ENCODE peak calls at places on chromosomes 13 and 19, in nine cellular contexts. T, Y, N, O, R, Q, A, E and I are unnamed samples.

GRCh38 chr19:1690570-1691307 is 38.3 kb upstream of the TCF3 start:
- DNase-seq in E (peak; percentile 39), Q (peak; percentile 59), N (no peak), A (no peak), Y (no peak), T (no peak), O (no peak), R (no peak), I (no peak)

GRCh38 chr13:40619479-40619814 is 47.0 kb downstream of the FOXO1 start:
- DNase-seq in E (no peak), T (peak; percentile 26), A (no peak), R (no peak), N (no peak), Q (no peak), Y (no peak), O (no peak), I (no peak)

GRCh38 chr19:39319892-39320168 is 833 bp downstream of the LRFN1 start:
- DNase-seq in O (no peak), T (no peak), Y (no peak), Q (no peak), R (no peak), A (no peak), E (no peak), N (no peak), I (no peak)

GRCh38 chr13:114151565-114152284 is 19.3 kb upstream of the RASA3 start:
- DNase-seq in Q (peak; percentile 82), O (no peak), N (no peak), E (no peak), R (no peak), A (no peak), Y (no peak), T (peak; percentile 50), I (no peak)

GRCh38 chr13:23868521-23868920 is 20.7 kb downstream of the MIPEP start:
- DNase-seq in E (peak; percentile 31), N (no peak), R (no peak), T (peak; percentile 92), A (no peak), Q (no peak), O (peak; percentile 53), Y (no peak), I (peak; percentile 57)

GRCh38 chr13:25783480-25784081 is 268.2 kb downstream of the SHISA2 start:
- DNase-seq in A (no peak), N (no peak), Q (no peak), E (no peak), R (no peak), Y (no peak), O (no peak), T (no peak), I (no peak)

GRCh38 chr19:14440049-14440448 is 6.9 kb downstream of the PKN1 start:
- DNase-seq in Y (no peak), Q (peak; percentile 72), A (peak; percentile 75), N (peak; percentile 31), E (peak; percentile 59), T (no peak), R (no peak), O (no peak), I (no peak)

GRCh38 chr13:68927387-68928026 is 1180.1 kb upstream of the ATXN8OS start:
- DNase-seq in O (no peak), A (no peak), Y (no peak), Q (no peak), E (peak; percentile 10), N (no peak), R (no peak), T (peak; percentile 0), I (no peak)

GRCh38 chr19:45739498-45740439 is 6.5 kb downstream of the MEIOSIN start:
- DNase-seq in R (no peak), O (no peak), E (no peak), Y (no peak), Q (no peak), N (no peak), A (no peak), T (no peak), I (no peak)

GRCh38 chr19:14639536-14640277 is 34.9 kb downstream of the ADGRE3 start:
- DNase-seq in Y (no peak), Q (no peak), O (no peak), T (no peak), A (no peak), E (no peak), R (no peak), N (no peak), I (no peak)

GRCh38 chr19:932647-933552 is 7.1 kb downstream of the ARID3A start:
- DNase-seq in E (no peak), T (peak; percentile 94), A (peak; percentile 79), N (peak; percentile 80), Y (no peak), Q (peak; percentile 71), O (peak; percentile 85), R (no peak), I (peak; percentile 70)

GRCh38 chr19:6108721-6109633 is 1.3 kb downstream of the RFX2 start:
- DNase-seq in Y (peak; percentile 53), E (peak; percentile 67), A (peak; percentile 74), R (no peak), N (peak; percentile 82), T (peak; percentile 69), O (no peak), Q (peak; percentile 32), I (no peak)

GRCh38 chr13:73303858-73304257 is 245.1 kb downstream of the KLF5 start:
- DNase-seq in N (no peak), O (no peak), R (no peak), A (no peak), Y (no peak), T (no peak), Q (no peak), E (no peak), I (peak; percentile 11)

GRCh38 chr19:579111-579841 is 6.9 kb downstream of the BSG start:
- DNase-seq in A (no peak), Q (no peak), T (no peak), O (no peak), Y (no peak), N (no peak), R (no peak), E (no peak), I (no peak)

GRCh38 chr19:19320362-19321142 is at the start of the genes MAU2 and SUGP1:
- DNase-seq in Q (peak; percentile 90), N (peak; percentile 87), A (peak; percentile 88), R (peak; percentile 85), O (peak; percentile 74), T (peak; percentile 92), Y (peak; percentile 63), E (peak; percentile 90), I (peak; percentile 84)

GRCh38 chr19:19321143-19321577 is 531 bp downstream of the MAU2 start:
- DNase-seq in T (peak; percentile 13), Y (no peak), R (peak; percentile 27), Q (no peak), E (no peak), N (no peak), O (no peak), A (no peak), I (no peak)

GRCh38 chr19:19316082-19316481 is 4.2 kb downstream of the SUGP1 start:
- DNase-seq in Q (no peak), Y (no peak), A (no peak), R (no peak), T (no peak), E (no peak), O (no peak), N (no peak), I (no peak)

GRCh38 chr19:19324059-19324755 is 3.6 kb downstream of the MAU2 start:
- DNase-seq in T (no peak), N (no peak), R (no peak), O (no peak), Q (no peak), A (no peak), E (no peak), Y (no peak), I (no peak)

DNA sequence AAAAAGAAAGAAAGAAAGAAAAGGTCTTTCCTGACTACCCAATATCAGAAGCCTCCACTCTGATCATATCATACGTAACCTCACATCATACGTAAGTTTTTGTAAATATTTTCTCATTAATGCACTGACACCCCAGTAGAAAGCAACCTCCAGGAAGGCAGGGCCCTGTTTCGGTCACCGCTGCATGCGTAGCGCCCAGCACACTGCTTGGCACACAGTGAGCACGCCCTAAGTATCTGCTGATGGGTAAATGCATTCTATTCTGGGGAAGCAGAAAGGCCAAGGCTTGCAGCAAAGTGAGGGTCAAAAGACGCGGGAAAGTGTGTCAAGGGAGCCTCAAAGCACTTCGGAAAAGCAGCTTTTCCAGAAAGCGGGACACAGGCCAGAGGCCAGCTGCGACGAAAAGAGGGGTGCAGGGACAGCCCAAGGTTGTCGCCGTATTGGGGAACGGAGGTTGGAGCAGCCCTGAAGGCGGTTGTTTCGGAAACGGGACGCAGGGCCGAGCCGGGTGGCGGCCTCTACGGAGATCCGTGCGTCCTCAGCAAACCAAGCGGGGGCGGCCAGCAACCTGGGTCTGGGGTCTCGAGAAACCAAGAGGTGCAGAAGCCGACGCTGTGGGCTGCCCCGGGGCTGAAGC is 466 bp downstream of the SUGP1 start:
- DNase-seq in Q (no peak), A (no peak), R (no peak), N (no peak), Y (no peak), T (no peak), O (no peak), E (no peak), I (no peak)
- TF ChIP-seq CTCF in Q (no peak), A (no peak), R (no peak), N (no peak), Y (no peak), T (no peak), O (no peak), E (no peak), I (no peak)

GRCh38 chr13:71860547-71861131 is 6.4 kb downstream of the DACH1 start:
- DNase-seq in Q (no peak), O (no peak), R (no peak), T (no peak), A (no peak), E (no peak), N (no peak), Y (no peak), I (no peak)
- H3K27ac ChIP-seq in Q (no peak overlapping the region), O (no peak overlapping the region), R (no peak overlapping the region), T (no peak overlapping the region), A (no peak overlapping the region), E (no peak overlapping the region), N (no peak overlapping the region), Y (no peak overlapping the region), I (no peak overlapping the region)

DNA sequence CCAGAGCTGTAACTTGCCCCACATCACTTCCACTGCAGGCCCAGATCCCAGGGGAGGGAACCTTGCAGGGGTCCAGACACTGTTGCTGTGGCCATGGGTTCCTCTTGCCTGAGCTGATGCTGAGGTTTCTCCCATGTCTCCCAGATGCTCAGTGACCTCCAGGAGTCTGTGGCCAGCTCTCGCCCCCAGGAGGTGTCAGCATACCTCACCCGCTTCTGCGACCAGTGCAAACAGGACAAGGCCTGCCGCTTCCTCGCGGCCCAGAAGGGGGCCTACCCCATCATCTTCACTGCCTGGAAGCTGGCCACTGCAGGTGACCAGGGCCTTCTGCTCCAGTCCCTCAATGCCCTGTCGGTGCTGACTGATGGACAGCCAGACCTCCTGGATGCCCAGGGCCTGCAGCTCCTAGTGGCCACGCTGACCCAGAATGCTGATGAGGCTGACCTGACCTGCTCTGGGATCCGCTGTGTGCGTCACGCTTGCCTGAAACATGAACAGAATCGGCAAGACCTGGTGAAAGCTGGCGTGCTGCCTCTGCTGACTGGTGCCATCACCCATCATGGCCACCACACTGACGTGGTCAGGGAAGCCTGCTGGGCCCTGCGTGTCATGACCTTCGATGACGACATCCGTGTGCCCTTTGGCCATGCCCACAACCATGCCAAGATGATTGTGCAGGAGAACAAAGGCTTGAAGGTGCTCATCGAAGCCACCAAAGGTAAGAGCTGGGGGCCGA is 12.1 kb upstream of the SLC25A42 start:
- DNase-seq in Y (no peak), A (no peak), Q (no peak), E (no peak), O (no peak), T (no peak), R (no peak), N (no peak), I (no peak)
- TF ChIP-seq CTCF in Y (no peak), A (no peak), Q (no peak), E (no peak), O (no peak), T (no peak), R (no peak), N (no peak), I (no peak)

GRCh38 chr13:106752584-106753202 is 184.8 kb upstream of the ARGLU1 start:
- DNase-seq in E (peak; percentile 7), N (no peak), Y (no peak), O (no peak), R (no peak), T (no peak), A (no peak), Q (no peak), I (no peak)
- H3K27ac ChIP-seq in E (peak overlapping the region; percentile 43), N (peak overlapping the region; percentile 43), Y (peak overlapping the region; percentile 3), O (no peak overlapping the region), R (no peak overlapping the region), T (no peak overlapping the region), A (peak overlapping the region; percentile 16), Q (no peak overlapping the region), I (no peak overlapping the region)